ENCODE peak calls at places on chromosomes 6 and 20, in four cellular contexts. R, I, V and Y are unnamed samples.

GRCh38 chr20:20459726-20460125 is 91.8 kb downstream of the INSM1 start:
- DNase-seq in I (no peak), V (no peak), R (no peak), Y (no peak)

GRCh38 chr6:142900467-142900961 is 44.5 kb downstream of the HIVEP2 start:
- DNase-seq in R (no peak), I (no peak), V (no peak), Y (no peak)

GRCh38 chr6:111737065-111737521 is 131.4 kb upstream of the TRAF3IP2 start:
- DNase-seq in I (no peak), V (no peak), R (peak), Y (no peak)

GRCh38 chr6:54063228-54063539 is 48.1 kb upstream of the MLIP start:
- DNase-seq in R (no peak), I (no peak), V (no peak), Y (no peak)

GRCh38 chr20:46099491-46100287 is 9.9 kb upstream of the NCOA5 start:
- DNase-seq in R (no peak), V (peak), I (no peak), Y (no peak)

GRCh38 chr6:1745814-1746213 is 136.1 kb downstream of the FOXC1 start:
- DNase-seq in V (no peak), I (no peak), R (no peak), Y (no peak)

GRCh38 chr6:41545174-41545702 is 943 bp upstream of the FOXP4 start:
- DNase-seq in V (no peak), R (no peak), I (peak), Y (peak)

GRCh38 chr6:90461367-90461766 is 125.5 kb downstream of the MAP3K7 start:
- DNase-seq in V (no peak), R (no peak), I (no peak), Y (no peak)

GRCh38 chr6:137871299-137871698 is 4.2 kb downstream of the TNFAIP3 start:
- DNase-seq in R (no peak), I (no peak), V (no peak), Y (no peak)

GRCh38 chr6:19771753-19772336 is 65.3 kb upstream of the ID4 start:
- DNase-seq in V (no peak), I (no peak), R (no peak), Y (no peak)

GRCh38 chr6:105482227-105482839 is 79.5 kb upstream of the PREP start:
- DNase-seq in V (no peak), I (no peak), R (no peak), Y (no peak)

GRCh38 chr6:41488392-41489129 is 57.6 kb upstream of the FOXP4 start:
- DNase-seq in R (peak), V (peak), I (no peak), Y (no peak)

GRCh38 chr6:42697268-42697655 is 25.1 kb downstream of the PRPH2 start:
- DNase-seq in I (no peak), R (no peak), V (no peak), Y (no peak)

GRCh38 chr6:145093226-145093625 is 642.1 kb downstream of the EPM2A start:
- DNase-seq in R (no peak), V (no peak), I (no peak), Y (no peak)

GRCh38 chr6:151071295-151071694 is 168.5 kb upstream of the AKAP12 start:
- DNase-seq in V (no peak), R (peak), I (no peak), Y (peak)

GRCh38 chr20:58344741-58345140 is 35.2 kb downstream of the RAB22A start:
- DNase-seq in R (no peak), I (no peak), V (no peak), Y (no peak)

GRCh38 chr20:22568872-22569344 is 15.5 kb downstream of the FOXA2 start:
- DNase-seq in I (no peak), R (no peak), V (no peak), Y (no peak)

GRCh38 chr6:25100288-25100687 is 164.5 kb upstream of the RIPOR2 start:
- DNase-seq in R (no peak), I (no peak), V (no peak), Y (no peak)

GRCh38 chr6:132512638-132513632 is at the start of gene STX7:
- DNase-seq in I (peak), R (peak), V (peak), Y (peak)

GRCh38 chr6:66993272-66993671 is 1286.2 kb upstream of the EYS start:
- DNase-seq in V (no peak), I (no peak), R (no peak), Y (no peak)

GRCh38 chr6:6699741-6700367 is 111.3 kb downstream of the LY86 start:
- DNase-seq in I (peak), R (no peak), V (no peak), Y (peak)

GRCh38 chr20:4645109-4645508 is 76.6 kb upstream of the PRND start:
- DNase-seq in I (no peak), V (no peak), R (no peak), Y (no peak)

GRCh38 chr6:209432-210103 is 82.7 kb upstream of the DUSP22 start:
- DNase-seq in V (no peak), R (no peak), I (peak), Y (no peak)

GRCh38 chr6:26516481-26517427 is 16.7 kb downstream of the BTN1A1 start:
- DNase-seq in I (no peak), R (peak), V (no peak), Y (no peak)

GRCh38 chr20:51579137-51579536 is 36.6 kb upstream of the NFATC2 start:
- DNase-seq in R (no peak), V (no peak), I (no peak), Y (no peak)

GRCh38 chr6:129491436-129491835 is 218.5 kb downstream of the ARHGAP18 start:
- DNase-seq in R (no peak), I (no peak), V (no peak), Y (no peak)

GRCh38 chr6:47437592-47437991 is 40.0 kb upstream of the CD2AP start:
- DNase-seq in V (no peak), R (no peak), I (no peak), Y (no peak)

GRCh38 chr6:55399331-55399730 is 72.1 kb downstream of the GFRAL start:
- DNase-seq in R (no peak), V (no peak), I (no peak), Y (no peak)

GRCh38 chr6:168525114-168525513 is 84.1 kb downstream of the SMOC2 start:
- DNase-seq in V (no peak), R (no peak), I (no peak), Y (no peak)

GRCh38 chr6:134806151-134806550 is 143.8 kb downstream of the ALDH8A1 start:
- DNase-seq in I (no peak), R (no peak), V (no peak), Y (no peak)

GRCh38 chr6:35396991-35397390 is 54.6 kb downstream of the PPARD start:
- DNase-seq in R (no peak), V (no peak), I (no peak), Y (no peak)
- TF ChIP-seq CEBPB in R (no peak), V (no peak), I (no peak), Y (no peak)

DNA sequence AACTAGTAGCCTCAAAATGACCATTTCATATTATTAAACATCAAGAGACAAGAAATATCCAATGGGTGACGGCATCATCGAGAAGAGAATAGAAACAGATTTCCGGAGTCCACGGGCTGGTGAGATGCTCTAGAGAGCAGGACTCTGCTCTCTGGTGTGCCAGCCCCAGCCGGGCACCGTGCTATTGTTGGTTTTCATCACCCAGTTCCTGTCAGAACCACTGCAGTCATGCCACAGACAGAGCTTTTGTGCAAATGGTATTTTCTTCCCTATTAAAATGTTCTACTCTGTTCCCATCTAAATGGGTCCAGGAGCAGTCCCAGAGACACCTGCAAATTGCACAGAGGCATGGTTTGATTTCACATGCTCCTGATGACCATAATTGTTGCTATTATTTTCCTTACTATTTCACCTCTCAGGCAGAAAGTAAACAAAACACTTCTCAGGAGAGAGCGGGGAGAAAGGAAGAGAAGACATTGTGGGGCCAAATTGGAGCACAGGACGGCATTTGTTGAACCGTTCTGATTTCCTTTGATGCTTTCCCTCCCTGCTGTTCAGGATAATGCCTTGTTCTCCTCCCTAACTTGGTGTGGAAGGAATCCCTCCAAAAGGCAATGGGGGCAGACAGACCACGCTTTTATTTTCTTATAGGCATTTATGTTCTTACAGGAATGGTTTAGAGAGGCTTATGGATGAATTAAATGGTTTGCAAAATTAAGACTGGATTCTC is 11.4 kb upstream of the RAMACL start:
- DNase-seq in R (no peak), V (no peak), I (no peak), Y (no peak)
- TF ChIP-seq HDAC2 in R (no peak), V (no peak), I (no peak), Y (no peak)

DNA sequence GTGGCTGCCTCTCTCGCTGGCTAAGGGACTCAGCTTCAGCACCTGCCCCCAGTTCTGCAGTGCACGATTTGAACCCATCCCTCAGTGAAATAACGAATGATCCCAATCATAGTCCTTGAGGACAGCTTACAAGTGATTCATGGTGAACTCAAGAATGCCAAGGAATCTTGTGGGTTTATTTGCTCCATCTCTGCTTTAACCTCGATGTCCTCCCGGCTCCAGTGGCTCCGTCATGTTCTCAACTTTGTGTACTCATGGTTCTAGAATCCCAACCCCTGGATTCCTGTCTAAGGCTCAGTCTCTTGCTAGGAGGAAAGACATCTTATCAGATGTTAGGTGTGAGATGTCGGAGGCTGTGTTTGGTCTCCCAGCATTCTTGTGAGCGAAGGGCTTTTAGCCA is 29.0 kb upstream of the GTSF1L start:
- DNase-seq in R (no peak), V (no peak), I (no peak), Y (no peak)
- TF ChIP-seq CEBPB in R (no peak), V (no peak), I (no peak), Y (no peak)

GRCh38 chr20:62900052-62900691 is 26.1 kb downstream of the DIDO1 start:
- DNase-seq in R (peak), V (peak), I (peak), Y (peak)
- TF ChIP-seq HDAC2 in R (peak), V (no peak), I (no peak), Y (no peak)

DNA sequence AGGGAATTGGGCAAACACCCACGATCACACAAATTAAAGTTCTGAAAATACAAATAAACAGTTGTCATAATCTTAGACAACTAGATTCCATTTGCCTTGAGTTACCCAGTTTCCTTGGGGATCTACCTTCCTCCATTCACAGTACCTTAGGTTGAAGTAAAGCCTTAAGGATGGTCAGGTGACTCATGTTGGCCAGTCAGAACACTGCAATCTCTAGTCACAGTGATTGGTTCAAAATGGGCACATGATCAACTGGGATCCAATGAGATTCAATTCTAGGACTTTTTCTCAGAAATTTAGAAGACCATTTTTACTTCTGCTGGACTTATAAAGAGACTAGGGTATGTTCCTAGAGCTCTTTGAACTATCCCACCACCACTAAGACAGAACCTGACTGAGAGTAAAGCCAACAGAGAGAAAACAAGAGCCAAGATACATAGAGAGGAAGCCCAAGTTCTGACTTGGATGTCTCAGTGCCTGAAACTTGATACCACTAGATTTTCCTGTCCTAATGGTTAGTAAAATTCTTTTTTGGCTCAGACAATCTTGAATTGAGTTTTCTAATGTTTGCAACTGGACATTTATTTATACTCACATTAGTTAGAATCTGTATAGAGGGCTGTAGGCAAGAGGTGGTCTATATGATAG is 8.6 kb upstream of the CLIC5 start:
- DNase-seq in I (peak), R (no peak), V (no peak), Y (no peak)
- TF ChIP-seq CEBPB in I (no peak), R (no peak), V (no peak), Y (no peak)

GRCh38 chr6:28001351-28001750 is 44.3 kb downstream of the OR2B6 start:
- DNase-seq in I (no peak), R (no peak), V (no peak), Y (no peak)

GRCh38 chr6:28003059-28003458 is 46.0 kb downstream of the OR2B6 start:
- DNase-seq in V (no peak), R (no peak), I (no peak), Y (no peak)

GRCh38 chr6:28003661-28004060 is 46.6 kb downstream of the OR2B6 start:
- DNase-seq in R (no peak), V (no peak), I (no peak), Y (no peak)

GRCh38 chr6:28001751-28002150 is 44.7 kb downstream of the OR2B6 start:
- DNase-seq in V (no peak), I (no peak), R (no peak), Y (no peak)

GRCh38 chr6:28002181-28002580 is 45.1 kb downstream of the OR2B6 start:
- DNase-seq in R (no peak), V (no peak), I (no peak), Y (no peak)
- TF ChIP-seq HDAC2 in R (no peak), V (no peak), I (no peak), Y (no peak)